ENCODE peak calls at places on chromosomes 11 and 22, in seven cellular contexts. One of them, this sample, is unnamed.

GRCh38 chr22:24410110-24410856 is 17.1 kb upstream of the ADORA2A start:
- DNase-seq in NCI-H1092 treated with DMSO at 0.1 percent for 48 hours: no peak
- DNase-seq in activated T-cell treated with anti-CD3 and anti-CD28 coated beads, Interleukin-2, amount 50 U/mL, for 72 hours: no peak
- DNase-seq in posterior cingulate gyrus: no peak
- DNase-seq in fibroblast of mammary gland: peak
- DNase-seq in activated CD4-positive, alpha-beta T cell treated with anti-CD3 and anti-CD28 coated beads, Interleukin-2, amount 50 U/mL, for 48 hours: no peak
- DNase-seq in Kasumi-1: no peak
- DNase-seq in this sample: peak

GRCh38 chr11:8127442-8127841 is 41.4 kb downstream of the RIC3 start:
- DNase-seq in NCI-H1092 treated with DMSO at 0.1 percent for 48 hours: no peak
- DNase-seq in posterior cingulate gyrus: no peak
- DNase-seq in activated T-cell treated with anti-CD3 and anti-CD28 coated beads, Interleukin-2, amount 50 U/mL, for 72 hours: no peak
- DNase-seq in Kasumi-1: no peak
- DNase-seq in fibroblast of mammary gland: no peak
- DNase-seq in activated CD4-positive, alpha-beta T cell treated with anti-CD3 and anti-CD28 coated beads, Interleukin-2, amount 50 U/mL, for 48 hours: no peak
- DNase-seq in this sample: no peak

GRCh38 chr11:131609317-131609716 is 238.9 kb downstream of the NTM start:
- DNase-seq in activated T-cell treated with anti-CD3 and anti-CD28 coated beads, Interleukin-2, amount 50 U/mL, for 72 hours: no peak
- DNase-seq in posterior cingulate gyrus: no peak
- DNase-seq in activated CD4-positive, alpha-beta T cell treated with anti-CD3 and anti-CD28 coated beads, Interleukin-2, amount 50 U/mL, for 48 hours: no peak
- DNase-seq in NCI-H1092 treated with DMSO at 0.1 percent for 48 hours: no peak
- DNase-seq in fibroblast of mammary gland: peak
- DNase-seq in Kasumi-1: no peak
- DNase-seq in this sample: no peak

GRCh38 chr11:72935705-72936104 is 121.5 kb downstream of the ATG16L2 start:
- DNase-seq in activated T-cell treated with anti-CD3 and anti-CD28 coated beads, Interleukin-2, amount 50 U/mL, for 72 hours: no peak
- DNase-seq in fibroblast of mammary gland: no peak
- DNase-seq in activated CD4-positive, alpha-beta T cell treated with anti-CD3 and anti-CD28 coated beads, Interleukin-2, amount 50 U/mL, for 48 hours: no peak
- DNase-seq in posterior cingulate gyrus: no peak
- DNase-seq in NCI-H1092 treated with DMSO at 0.1 percent for 48 hours: no peak
- DNase-seq in Kasumi-1: no peak
- DNase-seq in this sample: no peak

GRCh38 chr11:116932182-116932581 is 94.8 kb upstream of the APOA1 start:
- DNase-seq in Kasumi-1: no peak
- DNase-seq in activated T-cell treated with anti-CD3 and anti-CD28 coated beads, Interleukin-2, amount 50 U/mL, for 72 hours: no peak
- DNase-seq in activated CD4-positive, alpha-beta T cell treated with anti-CD3 and anti-CD28 coated beads, Interleukin-2, amount 50 U/mL, for 48 hours: no peak
- DNase-seq in NCI-H1092 treated with DMSO at 0.1 percent for 48 hours: no peak
- DNase-seq in fibroblast of mammary gland: no peak
- DNase-seq in posterior cingulate gyrus: no peak
- DNase-seq in this sample: no peak

GRCh38 chr11:73293356-73293936 is 14.6 kb upstream of the ARHGEF17 start:
- DNase-seq in posterior cingulate gyrus: no peak
- DNase-seq in activated T-cell treated with anti-CD3 and anti-CD28 coated beads, Interleukin-2, amount 50 U/mL, for 72 hours: no peak
- DNase-seq in fibroblast of mammary gland: no peak
- DNase-seq in Kasumi-1: no peak
- DNase-seq in NCI-H1092 treated with DMSO at 0.1 percent for 48 hours: no peak
- DNase-seq in activated CD4-positive, alpha-beta T cell treated with anti-CD3 and anti-CD28 coated beads, Interleukin-2, amount 50 U/mL, for 48 hours: no peak
- DNase-seq in this sample: no peak

GRCh38 chr11:43987384-43988039 is 45.1 kb downstream of the C11orf96 start:
- DNase-seq in posterior cingulate gyrus: no peak
- DNase-seq in Kasumi-1: no peak
- DNase-seq in fibroblast of mammary gland: peak
- DNase-seq in activated CD4-positive, alpha-beta T cell treated with anti-CD3 and anti-CD28 coated beads, Interleukin-2, amount 50 U/mL, for 48 hours: no peak
- DNase-seq in NCI-H1092 treated with DMSO at 0.1 percent for 48 hours: no peak
- DNase-seq in activated T-cell treated with anti-CD3 and anti-CD28 coated beads, Interleukin-2, amount 50 U/mL, for 72 hours: no peak
- DNase-seq in this sample: no peak

GRCh38 chr22:49205401-49205800 is 622.3 kb downstream of the BRD1 start:
- DNase-seq in NCI-H1092 treated with DMSO at 0.1 percent for 48 hours: no peak
- DNase-seq in Kasumi-1: no peak
- DNase-seq in fibroblast of mammary gland: no peak
- DNase-seq in activated T-cell treated with anti-CD3 and anti-CD28 coated beads, Interleukin-2, amount 50 U/mL, for 72 hours: no peak
- DNase-seq in posterior cingulate gyrus: no peak
- DNase-seq in activated CD4-positive, alpha-beta T cell treated with anti-CD3 and anti-CD28 coated beads, Interleukin-2, amount 50 U/mL, for 48 hours: no peak
- DNase-seq in this sample: no peak

GRCh38 chr11:12914401-12914912 is 94.7 kb upstream of the RASSF10 start:
- DNase-seq in NCI-H1092 treated with DMSO at 0.1 percent for 48 hours: peak
- DNase-seq in fibroblast of mammary gland: peak
- DNase-seq in posterior cingulate gyrus: peak
- DNase-seq in Kasumi-1: peak
- DNase-seq in activated T-cell treated with anti-CD3 and anti-CD28 coated beads, Interleukin-2, amount 50 U/mL, for 72 hours: peak
- DNase-seq in activated CD4-positive, alpha-beta T cell treated with anti-CD3 and anti-CD28 coated beads, Interleukin-2, amount 50 U/mL, for 48 hours: peak
- DNase-seq in this sample: no peak

GRCh38 chr11:606245-606644 is 9.5 kb downstream of the IRF7 start:
- DNase-seq in activated CD4-positive, alpha-beta T cell treated with anti-CD3 and anti-CD28 coated beads, Interleukin-2, amount 50 U/mL, for 48 hours: no peak
- DNase-seq in fibroblast of mammary gland: peak
- DNase-seq in activated T-cell treated with anti-CD3 and anti-CD28 coated beads, Interleukin-2, amount 50 U/mL, for 72 hours: no peak
- DNase-seq in NCI-H1092 treated with DMSO at 0.1 percent for 48 hours: no peak
- DNase-seq in Kasumi-1: no peak
- DNase-seq in posterior cingulate gyrus: peak
- DNase-seq in this sample: no peak

GRCh38 chr11:44729065-44729464 is 2.3 kb downstream of the TSPAN18 start:
- DNase-seq in activated T-cell treated with anti-CD3 and anti-CD28 coated beads, Interleukin-2, amount 50 U/mL, for 72 hours: no peak
- DNase-seq in fibroblast of mammary gland: no peak
- DNase-seq in posterior cingulate gyrus: no peak
- DNase-seq in Kasumi-1: no peak
- DNase-seq in activated CD4-positive, alpha-beta T cell treated with anti-CD3 and anti-CD28 coated beads, Interleukin-2, amount 50 U/mL, for 48 hours: no peak
- DNase-seq in NCI-H1092 treated with DMSO at 0.1 percent for 48 hours: no peak
- DNase-seq in this sample: no peak

GRCh38 chr11:108092134-108092533 is 29.2 kb upstream of the ACAT1 start:
- DNase-seq in activated CD4-positive, alpha-beta T cell treated with anti-CD3 and anti-CD28 coated beads, Interleukin-2, amount 50 U/mL, for 48 hours: no peak
- DNase-seq in posterior cingulate gyrus: no peak
- DNase-seq in activated T-cell treated with anti-CD3 and anti-CD28 coated beads, Interleukin-2, amount 50 U/mL, for 72 hours: no peak
- DNase-seq in Kasumi-1: no peak
- DNase-seq in NCI-H1092 treated with DMSO at 0.1 percent for 48 hours: no peak
- DNase-seq in fibroblast of mammary gland: no peak
- DNase-seq in this sample: no peak

GRCh38 chr11:131955901-131956300 is 585.5 kb downstream of the NTM start:
- DNase-seq in posterior cingulate gyrus: no peak
- DNase-seq in activated T-cell treated with anti-CD3 and anti-CD28 coated beads, Interleukin-2, amount 50 U/mL, for 72 hours: no peak
- DNase-seq in activated CD4-positive, alpha-beta T cell treated with anti-CD3 and anti-CD28 coated beads, Interleukin-2, amount 50 U/mL, for 48 hours: no peak
- DNase-seq in fibroblast of mammary gland: no peak
- DNase-seq in Kasumi-1: no peak
- DNase-seq in NCI-H1092 treated with DMSO at 0.1 percent for 48 hours: no peak
- DNase-seq in this sample: no peak

GRCh38 chr22:45452565-45453449 is 39.3 kb downstream of the RIBC2 start:
- DNase-seq in posterior cingulate gyrus: no peak
- DNase-seq in Kasumi-1: no peak
- DNase-seq in fibroblast of mammary gland: peak
- DNase-seq in activated CD4-positive, alpha-beta T cell treated with anti-CD3 and anti-CD28 coated beads, Interleukin-2, amount 50 U/mL, for 48 hours: no peak
- DNase-seq in NCI-H1092 treated with DMSO at 0.1 percent for 48 hours: no peak
- DNase-seq in activated T-cell treated with anti-CD3 and anti-CD28 coated beads, Interleukin-2, amount 50 U/mL, for 72 hours: no peak
- DNase-seq in this sample: no peak

GRCh38 chr11:1024597-1025409 is 11.7 kb downstream of the MUC6 start:
- DNase-seq in activated CD4-positive, alpha-beta T cell treated with anti-CD3 and anti-CD28 coated beads, Interleukin-2, amount 50 U/mL, for 48 hours: no peak
- DNase-seq in posterior cingulate gyrus: no peak
- DNase-seq in Kasumi-1: no peak
- DNase-seq in NCI-H1092 treated with DMSO at 0.1 percent for 48 hours: no peak
- DNase-seq in activated T-cell treated with anti-CD3 and anti-CD28 coated beads, Interleukin-2, amount 50 U/mL, for 72 hours: no peak
- DNase-seq in fibroblast of mammary gland: no peak
- DNase-seq in this sample: no peak

GRCh38 chr22:47391169-47392053 is 629.0 kb downstream of the TBC1D22A start:
- DNase-seq in Kasumi-1: no peak
- DNase-seq in activated CD4-positive, alpha-beta T cell treated with anti-CD3 and anti-CD28 coated beads, Interleukin-2, amount 50 U/mL, for 48 hours: no peak
- DNase-seq in activated T-cell treated with anti-CD3 and anti-CD28 coated beads, Interleukin-2, amount 50 U/mL, for 72 hours: no peak
- DNase-seq in fibroblast of mammary gland: no peak
- DNase-seq in posterior cingulate gyrus: no peak
- DNase-seq in NCI-H1092 treated with DMSO at 0.1 percent for 48 hours: no peak
- DNase-seq in this sample: no peak

GRCh38 chr11:92226331-92227232 is 2.0 kb downstream of the FAT3 start:
- DNase-seq in posterior cingulate gyrus: peak
- DNase-seq in activated CD4-positive, alpha-beta T cell treated with anti-CD3 and anti-CD28 coated beads, Interleukin-2, amount 50 U/mL, for 48 hours: no peak
- DNase-seq in activated T-cell treated with anti-CD3 and anti-CD28 coated beads, Interleukin-2, amount 50 U/mL, for 72 hours: no peak
- DNase-seq in fibroblast of mammary gland: no peak
- DNase-seq in Kasumi-1: no peak
- DNase-seq in NCI-H1092 treated with DMSO at 0.1 percent for 48 hours: peak
- DNase-seq in this sample: no peak

GRCh38 chr11:3700910-3701309 is 29.7 kb upstream of the CHRNA10 start:
- DNase-seq in fibroblast of mammary gland: no peak
- DNase-seq in NCI-H1092 treated with DMSO at 0.1 percent for 48 hours: no peak
- DNase-seq in posterior cingulate gyrus: no peak
- DNase-seq in activated CD4-positive, alpha-beta T cell treated with anti-CD3 and anti-CD28 coated beads, Interleukin-2, amount 50 U/mL, for 48 hours: no peak
- DNase-seq in activated T-cell treated with anti-CD3 and anti-CD28 coated beads, Interleukin-2, amount 50 U/mL, for 72 hours: no peak
- DNase-seq in Kasumi-1: no peak
- DNase-seq in this sample: no peak

GRCh38 chr11:95849087-95849825 is 59.0 kb downstream of the CEP57 start:
- DNase-seq in Kasumi-1: peak
- DNase-seq in posterior cingulate gyrus: peak
- DNase-seq in fibroblast of mammary gland: peak
- DNase-seq in activated CD4-positive, alpha-beta T cell treated with anti-CD3 and anti-CD28 coated beads, Interleukin-2, amount 50 U/mL, for 48 hours: peak
- DNase-seq in activated T-cell treated with anti-CD3 and anti-CD28 coated beads, Interleukin-2, amount 50 U/mL, for 72 hours: peak
- DNase-seq in NCI-H1092 treated with DMSO at 0.1 percent for 48 hours: peak
- DNase-seq in this sample: no peak

GRCh38 chr11:96265972-96266371 is 77.0 kb downstream of the MAML2 start:
- DNase-seq in activated CD4-positive, alpha-beta T cell treated with anti-CD3 and anti-CD28 coated beads, Interleukin-2, amount 50 U/mL, for 48 hours: no peak
- DNase-seq in activated T-cell treated with anti-CD3 and anti-CD28 coated beads, Interleukin-2, amount 50 U/mL, for 72 hours: no peak
- DNase-seq in fibroblast of mammary gland: no peak
- DNase-seq in NCI-H1092 treated with DMSO at 0.1 percent for 48 hours: no peak
- DNase-seq in posterior cingulate gyrus: no peak
- DNase-seq in Kasumi-1: no peak
- DNase-seq in this sample: no peak

GRCh38 chr11:126115820-126116319 is 53.2 kb upstream of the CDON start:
- DNase-seq in activated T-cell treated with anti-CD3 and anti-CD28 coated beads, Interleukin-2, amount 50 U/mL, for 72 hours: no peak
- DNase-seq in posterior cingulate gyrus: no peak
- DNase-seq in NCI-H1092 treated with DMSO at 0.1 percent for 48 hours: peak
- DNase-seq in activated CD4-positive, alpha-beta T cell treated with anti-CD3 and anti-CD28 coated beads, Interleukin-2, amount 50 U/mL, for 48 hours: no peak
- DNase-seq in fibroblast of mammary gland: peak
- DNase-seq in Kasumi-1: no peak
- DNase-seq in this sample: no peak

GRCh38 chr11:108246309-108246708 is 23.4 kb downstream of the ATM start:
- DNase-seq in activated CD4-positive, alpha-beta T cell treated with anti-CD3 and anti-CD28 coated beads, Interleukin-2, amount 50 U/mL, for 48 hours: no peak
- DNase-seq in NCI-H1092 treated with DMSO at 0.1 percent for 48 hours: no peak
- DNase-seq in fibroblast of mammary gland: no peak
- DNase-seq in Kasumi-1: no peak
- DNase-seq in posterior cingulate gyrus: no peak
- DNase-seq in activated T-cell treated with anti-CD3 and anti-CD28 coated beads, Interleukin-2, amount 50 U/mL, for 72 hours: no peak
- DNase-seq in this sample: no peak

GRCh38 chr11:100830978-100831732 is 144.1 kb downstream of the ARHGAP42 start:
- DNase-seq in activated T-cell treated with anti-CD3 and anti-CD28 coated beads, Interleukin-2, amount 50 U/mL, for 72 hours: no peak
- DNase-seq in NCI-H1092 treated with DMSO at 0.1 percent for 48 hours: no peak
- DNase-seq in Kasumi-1: no peak
- DNase-seq in fibroblast of mammary gland: peak
- DNase-seq in activated CD4-positive, alpha-beta T cell treated with anti-CD3 and anti-CD28 coated beads, Interleukin-2, amount 50 U/mL, for 48 hours: no peak
- DNase-seq in posterior cingulate gyrus: no peak
- DNase-seq in this sample: no peak

GRCh38 chr11:34926101-34926830 is 9.8 kb downstream of the PDHX start:
- DNase-seq in NCI-H1092 treated with DMSO at 0.1 percent for 48 hours: peak
- DNase-seq in activated CD4-positive, alpha-beta T cell treated with anti-CD3 and anti-CD28 coated beads, Interleukin-2, amount 50 U/mL, for 48 hours: no peak
- DNase-seq in Kasumi-1: peak
- DNase-seq in activated T-cell treated with anti-CD3 and anti-CD28 coated beads, Interleukin-2, amount 50 U/mL, for 72 hours: peak
- DNase-seq in posterior cingulate gyrus: no peak
- DNase-seq in fibroblast of mammary gland: peak
- DNase-seq in this sample: no peak

GRCh38 chr11:9130297-9130696 is 38.9 kb upstream of the SCUBE2 start:
- DNase-seq in Kasumi-1: peak
- DNase-seq in activated T-cell treated with anti-CD3 and anti-CD28 coated beads, Interleukin-2, amount 50 U/mL, for 72 hours: no peak
- DNase-seq in NCI-H1092 treated with DMSO at 0.1 percent for 48 hours: no peak
- DNase-seq in posterior cingulate gyrus: no peak
- DNase-seq in fibroblast of mammary gland: no peak
- DNase-seq in activated CD4-positive, alpha-beta T cell treated with anti-CD3 and anti-CD28 coated beads, Interleukin-2, amount 50 U/mL, for 48 hours: no peak
- DNase-seq in this sample: no peak

GRCh38 chr11:45805305-45806071 is 539 bp downstream of the SLC35C1 start:
- DNase-seq in posterior cingulate gyrus: no peak
- DNase-seq in activated T-cell treated with anti-CD3 and anti-CD28 coated beads, Interleukin-2, amount 50 U/mL, for 72 hours: peak
- DNase-seq in fibroblast of mammary gland: peak
- DNase-seq in NCI-H1092 treated with DMSO at 0.1 percent for 48 hours: no peak
- DNase-seq in activated CD4-positive, alpha-beta T cell treated with anti-CD3 and anti-CD28 coated beads, Interleukin-2, amount 50 U/mL, for 48 hours: peak
- DNase-seq in Kasumi-1: peak
- DNase-seq in this sample: peak

GRCh38 chr11:10878408-10879214 is 20.8 kb upstream of the ZBED5 start:
- DNase-seq in Kasumi-1: peak
- DNase-seq in posterior cingulate gyrus: no peak
- DNase-seq in fibroblast of mammary gland: peak
- DNase-seq in activated T-cell treated with anti-CD3 and anti-CD28 coated beads, Interleukin-2, amount 50 U/mL, for 72 hours: peak
- DNase-seq in NCI-H1092 treated with DMSO at 0.1 percent for 48 hours: peak
- DNase-seq in activated CD4-positive, alpha-beta T cell treated with anti-CD3 and anti-CD28 coated beads, Interleukin-2, amount 50 U/mL, for 48 hours: no peak
- DNase-seq in this sample: no peak

GRCh38 chr11:17414992-17415391 is 26.5 kb upstream of the KCNJ11 start:
- DNase-seq in activated T-cell treated with anti-CD3 and anti-CD28 coated beads, Interleukin-2, amount 50 U/mL, for 72 hours: no peak
- DNase-seq in Kasumi-1: no peak
- DNase-seq in NCI-H1092 treated with DMSO at 0.1 percent for 48 hours: no peak
- DNase-seq in fibroblast of mammary gland: no peak
- DNase-seq in posterior cingulate gyrus: no peak
- DNase-seq in activated CD4-positive, alpha-beta T cell treated with anti-CD3 and anti-CD28 coated beads, Interleukin-2, amount 50 U/mL, for 48 hours: no peak
- DNase-seq in this sample: no peak

GRCh38 chr11:8318536-8318935 is 54.9 kb upstream of the LMO1 start:
- DNase-seq in posterior cingulate gyrus: no peak
- DNase-seq in activated CD4-positive, alpha-beta T cell treated with anti-CD3 and anti-CD28 coated beads, Interleukin-2, amount 50 U/mL, for 48 hours: peak
- DNase-seq in activated T-cell treated with anti-CD3 and anti-CD28 coated beads, Interleukin-2, amount 50 U/mL, for 72 hours: peak
- DNase-seq in fibroblast of mammary gland: no peak
- DNase-seq in NCI-H1092 treated with DMSO at 0.1 percent for 48 hours: no peak
- DNase-seq in Kasumi-1: no peak
- DNase-seq in this sample: no peak

GRCh38 chr11:121366970-121367369 is 74.4 kb downstream of the SC5D start:
- DNase-seq in fibroblast of mammary gland: no peak
- DNase-seq in NCI-H1092 treated with DMSO at 0.1 percent for 48 hours: no peak
- DNase-seq in posterior cingulate gyrus: no peak
- DNase-seq in activated CD4-positive, alpha-beta T cell treated with anti-CD3 and anti-CD28 coated beads, Interleukin-2, amount 50 U/mL, for 48 hours: no peak
- DNase-seq in Kasumi-1: no peak
- DNase-seq in activated T-cell treated with anti-CD3 and anti-CD28 coated beads, Interleukin-2, amount 50 U/mL, for 72 hours: no peak
- DNase-seq in this sample: no peak

GRCh38 chr11:7936615-7937014 is 4.9 kb downstream of the OR10A3 start:
- DNase-seq in posterior cingulate gyrus: no peak
- DNase-seq in activated CD4-positive, alpha-beta T cell treated with anti-CD3 and anti-CD28 coated beads, Interleukin-2, amount 50 U/mL, for 48 hours: no peak
- DNase-seq in NCI-H1092 treated with DMSO at 0.1 percent for 48 hours: no peak
- DNase-seq in fibroblast of mammary gland: no peak
- DNase-seq in Kasumi-1: no peak
- DNase-seq in activated T-cell treated with anti-CD3 and anti-CD28 coated beads, Interleukin-2, amount 50 U/mL, for 72 hours: no peak
- DNase-seq in this sample: no peak

GRCh38 chr22:42461511-42461910 is 29.3 kb upstream of the NFAM1 start:
- DNase-seq in posterior cingulate gyrus: no peak
- DNase-seq in activated CD4-positive, alpha-beta T cell treated with anti-CD3 and anti-CD28 coated beads, Interleukin-2, amount 50 U/mL, for 48 hours: no peak
- DNase-seq in NCI-H1092 treated with DMSO at 0.1 percent for 48 hours: peak
- DNase-seq in activated T-cell treated with anti-CD3 and anti-CD28 coated beads, Interleukin-2, amount 50 U/mL, for 72 hours: no peak
- DNase-seq in fibroblast of mammary gland: no peak
- DNase-seq in Kasumi-1: no peak
- DNase-seq in this sample: no peak

GRCh38 chr11:12087075-12087775 is 23.2 kb upstream of the MICAL2 start:
- DNase-seq in Kasumi-1: peak
- DNase-seq in activated T-cell treated with anti-CD3 and anti-CD28 coated beads, Interleukin-2, amount 50 U/mL, for 72 hours: peak
- DNase-seq in NCI-H1092 treated with DMSO at 0.1 percent for 48 hours: no peak
- DNase-seq in fibroblast of mammary gland: peak
- DNase-seq in posterior cingulate gyrus: no peak
- DNase-seq in activated CD4-positive, alpha-beta T cell treated with anti-CD3 and anti-CD28 coated beads, Interleukin-2, amount 50 U/mL, for 48 hours: peak
- DNase-seq in this sample: peak

GRCh38 chr22:23184764-23185113 is 4.4 kb downstream of the BCR start:
- DNase-seq in activated T-cell treated with anti-CD3 and anti-CD28 coated beads, Interleukin-2, amount 50 U/mL, for 72 hours: no peak
- DNase-seq in posterior cingulate gyrus: no peak
- DNase-seq in NCI-H1092 treated with DMSO at 0.1 percent for 48 hours: peak
- DNase-seq in Kasumi-1: peak
- DNase-seq in fibroblast of mammary gland: no peak
- DNase-seq in activated CD4-positive, alpha-beta T cell treated with anti-CD3 and anti-CD28 coated beads, Interleukin-2, amount 50 U/mL, for 48 hours: no peak
- DNase-seq in this sample: no peak

GRCh38 chr11:105719073-105719846 is 109.4 kb downstream of the GRIA4 start:
- DNase-seq in activated T-cell treated with anti-CD3 and anti-CD28 coated beads, Interleukin-2, amount 50 U/mL, for 72 hours: peak
- DNase-seq in NCI-H1092 treated with DMSO at 0.1 percent for 48 hours: peak
- DNase-seq in posterior cingulate gyrus: no peak
- DNase-seq in Kasumi-1: no peak
- DNase-seq in activated CD4-positive, alpha-beta T cell treated with anti-CD3 and anti-CD28 coated beads, Interleukin-2, amount 50 U/mL, for 48 hours: no peak
- DNase-seq in fibroblast of mammary gland: no peak
- DNase-seq in this sample: no peak

GRCh38 chr11:59706518-59707285 is 6.9 kb downstream of the OR10V1 start:
- DNase-seq in activated CD4-positive, alpha-beta T cell treated with anti-CD3 and anti-CD28 coated beads, Interleukin-2, amount 50 U/mL, for 48 hours: no peak
- DNase-seq in Kasumi-1: no peak
- DNase-seq in activated T-cell treated with anti-CD3 and anti-CD28 coated beads, Interleukin-2, amount 50 U/mL, for 72 hours: no peak
- DNase-seq in NCI-H1092 treated with DMSO at 0.1 percent for 48 hours: no peak
- DNase-seq in posterior cingulate gyrus: no peak
- DNase-seq in fibroblast of mammary gland: peak
- DNase-seq in this sample: no peak

GRCh38 chr11:108629274-108629673 is 35.6 kb upstream of the DDX10 start:
- DNase-seq in activated T-cell treated with anti-CD3 and anti-CD28 coated beads, Interleukin-2, amount 50 U/mL, for 72 hours: no peak
- DNase-seq in activated CD4-positive, alpha-beta T cell treated with anti-CD3 and anti-CD28 coated beads, Interleukin-2, amount 50 U/mL, for 48 hours: no peak
- DNase-seq in NCI-H1092 treated with DMSO at 0.1 percent for 48 hours: no peak
- DNase-seq in posterior cingulate gyrus: no peak
- DNase-seq in Kasumi-1: no peak
- DNase-seq in fibroblast of mammary gland: no peak
- DNase-seq in this sample: no peak

GRCh38 chr11:114072978-114073377 is 13.5 kb downstream of the ZBTB16 start:
- DNase-seq in posterior cingulate gyrus: no peak
- DNase-seq in activated CD4-positive, alpha-beta T cell treated with anti-CD3 and anti-CD28 coated beads, Interleukin-2, amount 50 U/mL, for 48 hours: no peak
- DNase-seq in NCI-H1092 treated with DMSO at 0.1 percent for 48 hours: no peak
- DNase-seq in activated T-cell treated with anti-CD3 and anti-CD28 coated beads, Interleukin-2, amount 50 U/mL, for 72 hours: no peak
- DNase-seq in Kasumi-1: no peak
- DNase-seq in fibroblast of mammary gland: no peak
- DNase-seq in this sample: no peak